ENCODE peak calls at places on chromosomes 5 and 9, in seven cellular contexts. L is right lobe of liver, F is progenitor cell of endocrine pancreas, J is gastrocnemius medialis, V is A549, X is AG09309, H is neural crest cell. D is an unnamed sample.

GRCh38 chr9:33109850-33110595 is 33.5 kb upstream of the SMU1 start:
- DNase-seq in L (peak; percentile 32), F (no peak), J (no peak), V (no peak), X (no peak), H (no peak), D (no peak)

GRCh38 chr5:95644351-95645042 is 2.1 kb upstream of the RFESD start:
- DNase-seq in L (peak; percentile 63), F (no peak), J (peak; percentile 58), V (peak; percentile 68), X (no peak), H (peak; percentile 20), D (peak; percentile 59)

GRCh38 chr9:101495810-101496209 is 37.8 kb upstream of the RNF20 start:
- DNase-seq in L (no peak), F (no peak), J (no peak), V (no peak), X (no peak), H (no peak), D (no peak)

GRCh38 chr5:113255579-113256210 is 179.1 kb downstream of the TSSK1B start:
- DNase-seq in L (no peak), F (no peak), J (no peak), V (no peak), X (no peak), H (no peak), D (no peak)

GRCh38 chr9:125361837-125362531 is 100.4 kb downstream of the GAPVD1 start:
- DNase-seq in L (no peak), F (no peak), J (no peak), V (peak; percentile 51), X (no peak), H (no peak), D (no peak)

GRCh38 chr9:136860529-136860928 is 5.6 kb downstream of the EDF1 start:
- DNase-seq in L (peak; percentile 49), F (no peak), J (no peak), V (no peak), X (no peak), H (no peak), D (no peak)

GRCh38 chr5:88680253-88681132 is 202.5 kb downstream of the MEF2C start:
- DNase-seq in L (peak; percentile 78), F (peak; percentile 87), J (peak; percentile 40), V (peak; percentile 56), X (no peak), H (peak; percentile 93), D (peak; percentile 96)

GRCh38 chr9:16132513-16132912 is 579.7 kb downstream of the CCDC171 start:
- DNase-seq in L (no peak), F (no peak), J (no peak), V (no peak), X (peak; percentile 47), H (no peak), D (no peak)

GRCh38 chr9:5453673-5454072 is 3.3 kb downstream of the CD274 start:
- DNase-seq in L (no peak), F (no peak), J (no peak), V (no peak), X (no peak), H (no peak), D (no peak)

GRCh38 chr5:114857951-114858401 is 311.7 kb downstream of the TRIM36 start:
- DNase-seq in L (no peak), F (no peak), J (no peak), V (no peak), X (no peak), H (no peak), D (no peak)

GRCh38 chr5:54229041-54229780 is 81.2 kb downstream of the ARL15 start:
- DNase-seq in L (peak; percentile 77), F (peak; percentile 50), J (peak; percentile 43), V (peak; percentile 61), X (no peak), H (peak; percentile 69), D (peak; percentile 77)

GRCh38 chr9:31347082-31347617 is 1037.3 kb upstream of the ACO1 start:
- DNase-seq in L (no peak), F (no peak), J (no peak), V (no peak), X (no peak), H (no peak), D (peak; percentile 2)

GRCh38 chr9:127904518-127904887 is 5.1 kb upstream of the ST6GALNAC6 start:
- DNase-seq in L (no peak), F (no peak), J (no peak), V (no peak), X (no peak), H (no peak), D (no peak)

GRCh38 chr5:89595065-89595464 is 712.1 kb upstream of the MEF2C start:
- DNase-seq in L (no peak), F (no peak), J (no peak), V (no peak), X (no peak), H (no peak), D (no peak)

GRCh38 chr5:122180863-122181519 is 51.6 kb downstream of the ZNF474 start:
- DNase-seq in L (no peak), F (no peak), J (no peak), V (peak; percentile 5), X (no peak), H (no peak), D (no peak)

GRCh38 chr5:24633705-24634325 is 11.0 kb downstream of the CDH10 start:
- DNase-seq in L (no peak), F (no peak), J (no peak), V (peak; percentile 44), X (no peak), H (peak; percentile 13), D (peak; percentile 35)

GRCh38 chr9:109437286-109437685 is 60.8 kb downstream of the PTPN3 start:
- DNase-seq in L (no peak), F (no peak), J (peak; percentile 71), V (no peak), X (no peak), H (no peak), D (no peak)

GRCh38 chr9:83219154-83219923 is 156.4 kb upstream of the RASEF start:
- DNase-seq in L (peak; percentile 84), F (peak; percentile 65), J (peak; percentile 59), V (peak; percentile 58), X (no peak), H (peak; percentile 64), D (peak; percentile 83)

GRCh38 chr5:179262126-179262920 is 82.9 kb downstream of the ADAMTS2 start:
- DNase-seq in L (peak; percentile 39), F (no peak), J (no peak), V (no peak), X (no peak), H (no peak), D (no peak)

GRCh38 chr5:150210644-150211043 is 20.8 kb downstream of the SLC6A7 start:
- DNase-seq in L (no peak), F (no peak), J (no peak), V (no peak), X (no peak), H (no peak), D (no peak)

GRCh38 chr9:1058826-1059225 is 8.7 kb downstream of the DMRT2 start:
- DNase-seq in L (no peak), F (no peak), J (no peak), V (no peak), X (no peak), H (no peak), D (no peak)

GRCh38 chr5:174520420-174521396 is 203.7 kb upstream of the MSX2 start:
- DNase-seq in L (no peak), F (peak; percentile 28), J (no peak), V (no peak), X (no peak), H (peak; percentile 20), D (peak; percentile 73)

GRCh38 chr5:147101654-147102053 is 133.2 kb upstream of the STK32A start:
- DNase-seq in L (no peak), F (no peak), J (no peak), V (no peak), X (no peak), H (no peak), D (no peak)

GRCh38 chr5:170896779-170897178 is 35.0 kb downstream of the RANBP17 start:
- DNase-seq in L (no peak), F (no peak), J (no peak), V (peak; percentile 10), X (no peak), H (peak; percentile 21), D (peak; percentile 53)

GRCh38 chr5:125550237-125550636 is 803.8 kb upstream of the ZNF608 start:
- DNase-seq in L (no peak), F (no peak), J (no peak), V (no peak), X (peak; percentile 8), H (no peak), D (no peak)

DNA sequence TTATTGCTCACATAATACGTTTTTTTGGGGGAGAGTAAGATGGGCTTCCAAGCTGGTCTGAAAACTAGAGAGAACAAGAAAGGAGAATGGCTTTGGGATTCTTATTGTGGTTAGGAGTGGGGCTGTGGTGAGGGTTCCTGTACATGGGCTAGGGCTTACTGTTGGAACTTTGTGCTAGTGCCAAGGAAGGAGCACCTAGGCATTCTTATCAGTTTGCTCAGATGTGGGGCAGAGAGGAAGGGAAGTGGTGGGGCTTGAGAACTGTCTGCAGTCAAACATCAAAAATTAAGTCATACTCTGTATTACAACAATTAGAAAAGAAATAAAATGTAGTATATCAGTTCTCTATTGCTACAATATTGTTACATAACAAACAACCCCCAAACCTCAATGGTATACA is 4.0 kb upstream of the THBS4 start:
- DNase-seq in L (no peak), F (no peak), J (no peak), V (no peak), X (no peak), H (no peak), D (no peak)
- TF ChIP-seq CTCF in L (no peak), F (no peak), J (no peak), V (no peak), X (no peak), H (no peak), D (no peak)

GRCh38 chr9:123349691-123350480 is 6.1 kb upstream of the CRB2 start:
- DNase-seq in L (peak; percentile 60), F (peak; percentile 58), J (peak; percentile 27), V (peak; percentile 52), X (no peak), H (peak; percentile 79), D (peak; percentile 66)
- TF ChIP-seq CTCF in L (peak; percentile 96), F (peak; percentile 98), J (peak; percentile 73), V (peak; percentile 92), X (peak; percentile 98), H (peak; percentile 98), D (peak; percentile 80)

DNA sequence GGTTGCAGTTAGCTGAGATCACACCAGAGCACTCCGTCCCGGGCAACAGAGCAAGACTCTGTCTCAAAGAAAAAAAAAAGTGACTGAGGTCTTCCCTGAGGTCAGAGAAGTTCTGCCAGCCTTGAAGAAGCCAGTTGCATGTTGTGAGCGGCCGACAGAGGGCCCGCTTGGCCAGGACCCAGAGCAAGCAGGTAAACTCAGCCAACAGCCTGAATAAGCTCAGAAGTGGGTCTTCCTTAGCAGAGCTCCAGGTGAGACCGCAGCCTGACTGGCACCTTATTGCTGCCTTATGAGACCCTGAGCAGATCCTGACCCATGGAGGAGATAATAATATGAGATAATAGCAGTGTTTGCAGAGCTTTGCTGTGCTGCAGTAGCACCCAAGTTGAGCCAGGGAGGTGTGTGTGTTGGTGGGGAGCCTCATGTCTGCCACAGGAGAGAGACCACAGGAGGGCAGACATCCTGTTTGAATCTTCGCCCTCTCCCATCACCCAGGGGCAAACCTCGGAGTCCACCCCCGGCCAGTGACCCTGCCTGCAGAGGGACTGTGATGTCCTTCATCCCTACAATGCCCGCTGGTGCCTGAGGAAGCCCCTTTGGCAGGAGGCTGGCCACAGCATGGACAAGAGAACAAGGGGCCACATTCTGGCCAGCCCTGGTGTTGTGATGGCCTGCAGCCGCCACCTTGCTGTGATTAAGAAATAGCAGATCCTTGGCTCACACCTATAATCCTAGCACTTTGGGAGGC is 10.8 kb upstream of the BARX1 start:
- DNase-seq in L (no peak), F (no peak), J (no peak), V (no peak), X (no peak), H (no peak), D (no peak)
- TF ChIP-seq CTCF in L (no peak), F (peak; percentile 53), J (no peak), V (no peak), X (peak; percentile 9), H (peak; percentile 29), D (no peak)

GRCh38 chr5:154844800-154845199 is 5.6 kb downstream of the FAXDC2 start:
- DNase-seq in L (no peak), F (no peak), J (no peak), V (no peak), X (no peak), H (no peak), D (no peak)
- TF ChIP-seq CTCF in L (no peak), F (no peak), J (no peak), V (no peak), X (no peak), H (no peak), D (no peak)